ENCODE peak calls at places on chromosomes 2 and 18, in six cellular contexts. One of them, this sample, is unnamed.

GRCh38 chr2:68009526-68009925 is 53.3 kb downstream of the C1D start:
- DNase-seq in GM10248: no peak
- DNase-seq in cardiac muscle cell: no peak
- DNase-seq in left colon: no peak
- DNase-seq in Right ventricle myocardium superior: no peak
- DNase-seq in WERI-Rb-1: no peak
- DNase-seq in this sample: no peak

GRCh38 chr2:222176890-222177289 is 121.9 kb downstream of the PAX3 start:
- DNase-seq in GM10248: no peak
- DNase-seq in cardiac muscle cell: no peak
- DNase-seq in left colon: no peak
- DNase-seq in Right ventricle myocardium superior: no peak
- DNase-seq in WERI-Rb-1: no peak
- DNase-seq in this sample: no peak

GRCh38 chr2:28665041-28665704 is 86.5 kb upstream of the PPP1CB start:
- DNase-seq in GM10248: no peak
- DNase-seq in cardiac muscle cell: no peak
- DNase-seq in left colon: peak; percentile 63
- DNase-seq in Right ventricle myocardium superior: peak; percentile 86
- DNase-seq in WERI-Rb-1: no peak
- DNase-seq in this sample: peak; percentile 76

GRCh38 chr2:139790807-139791206 is 1010.6 kb upstream of the NXPH2 start:
- DNase-seq in GM10248: peak; percentile 2
- DNase-seq in cardiac muscle cell: peak; percentile 21
- DNase-seq in left colon: no peak
- DNase-seq in Right ventricle myocardium superior: no peak
- DNase-seq in WERI-Rb-1: no peak
- DNase-seq in this sample: no peak

GRCh38 chr2:197296861-197297260 is 13.7 kb downstream of the ANKRD44 start:
- DNase-seq in GM10248: no peak
- DNase-seq in cardiac muscle cell: no peak
- DNase-seq in left colon: no peak
- DNase-seq in Right ventricle myocardium superior: no peak
- DNase-seq in WERI-Rb-1: no peak
- DNase-seq in this sample: no peak

GRCh38 chr18:55096261-55097026 is 137.2 kb upstream of the CCDC68 start:
- DNase-seq in GM10248: peak; percentile 12
- DNase-seq in cardiac muscle cell: peak; percentile 41
- DNase-seq in left colon: peak; percentile 10
- DNase-seq in Right ventricle myocardium superior: peak; percentile 46
- DNase-seq in WERI-Rb-1: peak; percentile 58
- DNase-seq in this sample: no peak

GRCh38 chr2:22616031-22616430 is 768.9 kb upstream of the KLHL29 start:
- DNase-seq in GM10248: no peak
- DNase-seq in cardiac muscle cell: no peak
- DNase-seq in left colon: no peak
- DNase-seq in Right ventricle myocardium superior: no peak
- DNase-seq in WERI-Rb-1: no peak
- DNase-seq in this sample: no peak

GRCh38 chr2:2243666-2244065 is 87.4 kb downstream of the MYT1L start:
- DNase-seq in GM10248: no peak
- DNase-seq in cardiac muscle cell: no peak
- DNase-seq in left colon: no peak
- DNase-seq in Right ventricle myocardium superior: no peak
- DNase-seq in WERI-Rb-1: no peak
- DNase-seq in this sample: no peak

GRCh38 chr18:46333371-46334199 is 229.4 kb downstream of the HAUS1 start:
- DNase-seq in GM10248: no peak
- DNase-seq in cardiac muscle cell: peak; percentile 74
- DNase-seq in left colon: no peak
- DNase-seq in Right ventricle myocardium superior: peak; percentile 66
- DNase-seq in WERI-Rb-1: peak; percentile 85
- DNase-seq in this sample: no peak

GRCh38 chr2:240170354-240170735 is 29.9 kb upstream of the OTOS start:
- DNase-seq in GM10248: no peak
- DNase-seq in cardiac muscle cell: no peak
- DNase-seq in left colon: no peak
- DNase-seq in Right ventricle myocardium superior: no peak
- DNase-seq in WERI-Rb-1: peak; percentile 63
- DNase-seq in this sample: peak; percentile 5